ENCODE peak calls at places on chromosomes 16 and 17, in nine cellular contexts. One of them, this sample, is unnamed.

GRCh38 chr17:77851921-77852320 is 106.6 kb upstream of the TNRC6C start:
- DNase-seq in activated T-cell treated with anti-CD3 and anti-CD28 coated beads, Interleukin-2, amount 50 U/mL, for 4 hours: no peak
- DNase-seq in EH: no peak
- DNase-seq in NCI-H1436: no peak
- DNase-seq in T-helper 1 cell: no peak
- DNase-seq in T-helper 2 cell treated with Interferon-gamma antibody and Interleukin-4, amounts not matched to agents 5 μg/mL and 100 μg/mL, for 36 hours: no peak
- DNase-seq in NCI-H2171: no peak
- DNase-seq in dermis microvascular lymphatic vessel endothelial cell: no peak
- DNase-seq in astrocyte of the cerebellum: no peak
- DNase-seq in this sample: no peak

GRCh38 chr17:10126554-10127493 is 71.6 kb downstream of the GAS7 start:
- DNase-seq in NCI-H2171: no peak
- DNase-seq in dermis microvascular lymphatic vessel endothelial cell: no peak
- DNase-seq in NCI-H1436: no peak
- DNase-seq in activated T-cell treated with anti-CD3 and anti-CD28 coated beads, Interleukin-2, amount 50 U/mL, for 4 hours: no peak
- DNase-seq in EH: peak; percentile 47
- DNase-seq in astrocyte of the cerebellum: no peak
- DNase-seq in T-helper 2 cell treated with Interferon-gamma antibody and Interleukin-4, amounts not matched to agents 5 μg/mL and 100 μg/mL, for 36 hours: no peak
- DNase-seq in T-helper 1 cell: no peak
- DNase-seq in this sample: no peak

GRCh38 chr17:58335061-58335731 is 6.6 kb upstream of the TSPOAP1 start:
- DNase-seq in NCI-H2171: no peak
- DNase-seq in T-helper 1 cell: no peak
- DNase-seq in NCI-H1436: no peak
- DNase-seq in dermis microvascular lymphatic vessel endothelial cell: no peak
- DNase-seq in astrocyte of the cerebellum: no peak
- DNase-seq in activated T-cell treated with anti-CD3 and anti-CD28 coated beads, Interleukin-2, amount 50 U/mL, for 4 hours: peak; percentile 28
- DNase-seq in T-helper 2 cell treated with Interferon-gamma antibody and Interleukin-4, amounts not matched to agents 5 μg/mL and 100 μg/mL, for 36 hours: peak; percentile 51
- DNase-seq in EH: no peak
- DNase-seq in this sample: no peak

GRCh38 chr16:30748634-30749445 is 615 bp downstream of the PHKG2 start:
- DNase-seq in dermis microvascular lymphatic vessel endothelial cell: peak; percentile 51
- DNase-seq in T-helper 1 cell: no peak
- DNase-seq in EH: peak; percentile 60
- DNase-seq in NCI-H2171: no peak
- DNase-seq in activated T-cell treated with anti-CD3 and anti-CD28 coated beads, Interleukin-2, amount 50 U/mL, for 4 hours: no peak
- DNase-seq in astrocyte of the cerebellum: no peak
- DNase-seq in T-helper 2 cell treated with Interferon-gamma antibody and Interleukin-4, amounts not matched to agents 5 μg/mL and 100 μg/mL, for 36 hours: peak; percentile 27
- DNase-seq in NCI-H1436: no peak
- DNase-seq in this sample: peak; percentile 43

GRCh38 chr17:40290629-40291296 is 3.1 kb downstream of the CDC6 start:
- DNase-seq in T-helper 1 cell: no peak
- DNase-seq in NCI-H1436: peak; percentile 49
- DNase-seq in NCI-H2171: peak; percentile 30
- DNase-seq in T-helper 2 cell treated with Interferon-gamma antibody and Interleukin-4, amounts not matched to agents 5 μg/mL and 100 μg/mL, for 36 hours: peak; percentile 40
- DNase-seq in EH: peak; percentile 94
- DNase-seq in activated T-cell treated with anti-CD3 and anti-CD28 coated beads, Interleukin-2, amount 50 U/mL, for 4 hours: no peak
- DNase-seq in astrocyte of the cerebellum: peak; percentile 83
- DNase-seq in dermis microvascular lymphatic vessel endothelial cell: peak; percentile 92
- DNase-seq in this sample: peak; percentile 36

GRCh38 chr17:75516619-75517276 is 420 bp downstream of the TSEN54 start:
- DNase-seq in astrocyte of the cerebellum: no peak
- DNase-seq in NCI-H1436: no peak
- DNase-seq in T-helper 2 cell treated with Interferon-gamma antibody and Interleukin-4, amounts not matched to agents 5 μg/mL and 100 μg/mL, for 36 hours: peak; percentile 49
- DNase-seq in activated T-cell treated with anti-CD3 and anti-CD28 coated beads, Interleukin-2, amount 50 U/mL, for 4 hours: peak; percentile 24
- DNase-seq in NCI-H2171: no peak
- DNase-seq in dermis microvascular lymphatic vessel endothelial cell: peak; percentile 30
- DNase-seq in EH: peak; percentile 38
- DNase-seq in T-helper 1 cell: no peak
- DNase-seq in this sample: no peak

GRCh38 chr16:83138512-83138911 is 511.7 kb downstream of the CDH13 start:
- DNase-seq in dermis microvascular lymphatic vessel endothelial cell: no peak
- DNase-seq in NCI-H1436: no peak
- DNase-seq in EH: no peak
- DNase-seq in T-helper 2 cell treated with Interferon-gamma antibody and Interleukin-4, amounts not matched to agents 5 μg/mL and 100 μg/mL, for 36 hours: no peak
- DNase-seq in astrocyte of the cerebellum: no peak
- DNase-seq in NCI-H2171: no peak
- DNase-seq in activated T-cell treated with anti-CD3 and anti-CD28 coated beads, Interleukin-2, amount 50 U/mL, for 4 hours: no peak
- DNase-seq in T-helper 1 cell: no peak
- DNase-seq in this sample: no peak

GRCh38 chr16:68564367-68564985 is 25.4 kb downstream of the ZFP90 start:
- DNase-seq in NCI-H1436: no peak
- DNase-seq in astrocyte of the cerebellum: no peak
- DNase-seq in dermis microvascular lymphatic vessel endothelial cell: no peak
- DNase-seq in activated T-cell treated with anti-CD3 and anti-CD28 coated beads, Interleukin-2, amount 50 U/mL, for 4 hours: no peak
- DNase-seq in T-helper 2 cell treated with Interferon-gamma antibody and Interleukin-4, amounts not matched to agents 5 μg/mL and 100 μg/mL, for 36 hours: no peak
- DNase-seq in T-helper 1 cell: no peak
- DNase-seq in EH: peak; percentile 18
- DNase-seq in NCI-H2171: no peak
- DNase-seq in this sample: no peak

GRCh38 chr17:80124351-80124981 is 22.5 kb downstream of the EIF4A3 start:
- DNase-seq in astrocyte of the cerebellum: no peak
- DNase-seq in T-helper 2 cell treated with Interferon-gamma antibody and Interleukin-4, amounts not matched to agents 5 μg/mL and 100 μg/mL, for 36 hours: no peak
- DNase-seq in NCI-H1436: peak; percentile 14
- DNase-seq in T-helper 1 cell: no peak
- DNase-seq in activated T-cell treated with anti-CD3 and anti-CD28 coated beads, Interleukin-2, amount 50 U/mL, for 4 hours: no peak
- DNase-seq in NCI-H2171: no peak
- DNase-seq in EH: peak; percentile 43
- DNase-seq in dermis microvascular lymphatic vessel endothelial cell: peak; percentile 32
- DNase-seq in this sample: peak; percentile 82

GRCh38 chr17:31085563-31085962 is 9.2 kb upstream of the NF1 start:
- DNase-seq in T-helper 2 cell treated with Interferon-gamma antibody and Interleukin-4, amounts not matched to agents 5 μg/mL and 100 μg/mL, for 36 hours: no peak
- DNase-seq in dermis microvascular lymphatic vessel endothelial cell: no peak
- DNase-seq in astrocyte of the cerebellum: no peak
- DNase-seq in EH: peak; percentile 74
- DNase-seq in NCI-H2171: no peak
- DNase-seq in NCI-H1436: no peak
- DNase-seq in activated T-cell treated with anti-CD3 and anti-CD28 coated beads, Interleukin-2, amount 50 U/mL, for 4 hours: no peak
- DNase-seq in T-helper 1 cell: no peak
- DNase-seq in this sample: no peak

GRCh38 chr17:31672161-31672819 is 186.8 kb downstream of the COPRS start:
- DNase-seq in T-helper 1 cell: no peak
- DNase-seq in NCI-H1436: no peak
- DNase-seq in astrocyte of the cerebellum: no peak
- DNase-seq in activated T-cell treated with anti-CD3 and anti-CD28 coated beads, Interleukin-2, amount 50 U/mL, for 4 hours: no peak
- DNase-seq in EH: no peak
- DNase-seq in T-helper 2 cell treated with Interferon-gamma antibody and Interleukin-4, amounts not matched to agents 5 μg/mL and 100 μg/mL, for 36 hours: no peak
- DNase-seq in dermis microvascular lymphatic vessel endothelial cell: no peak
- DNase-seq in NCI-H2171: no peak
- DNase-seq in this sample: no peak

GRCh38 chr17:39277110-39277509 is 51.4 kb upstream of the STAC2 start:
- DNase-seq in T-helper 2 cell treated with Interferon-gamma antibody and Interleukin-4, amounts not matched to agents 5 μg/mL and 100 μg/mL, for 36 hours: no peak
- DNase-seq in astrocyte of the cerebellum: no peak
- DNase-seq in activated T-cell treated with anti-CD3 and anti-CD28 coated beads, Interleukin-2, amount 50 U/mL, for 4 hours: no peak
- DNase-seq in EH: no peak
- DNase-seq in dermis microvascular lymphatic vessel endothelial cell: no peak
- DNase-seq in NCI-H1436: no peak
- DNase-seq in T-helper 1 cell: no peak
- DNase-seq in NCI-H2171: no peak
- DNase-seq in this sample: no peak

GRCh38 chr17:69761011-69761410 is 314.0 kb upstream of the KCNJ16 start:
- DNase-seq in T-helper 1 cell: no peak
- DNase-seq in NCI-H1436: no peak
- DNase-seq in astrocyte of the cerebellum: no peak
- DNase-seq in activated T-cell treated with anti-CD3 and anti-CD28 coated beads, Interleukin-2, amount 50 U/mL, for 4 hours: no peak
- DNase-seq in NCI-H2171: no peak
- DNase-seq in EH: peak; percentile 68
- DNase-seq in dermis microvascular lymphatic vessel endothelial cell: no peak
- DNase-seq in T-helper 2 cell treated with Interferon-gamma antibody and Interleukin-4, amounts not matched to agents 5 μg/mL and 100 μg/mL, for 36 hours: no peak
- DNase-seq in this sample: no peak

GRCh38 chr17:19755392-19755791 is 7.3 kb upstream of the ALDH3A1 start:
- DNase-seq in NCI-H2171: no peak
- DNase-seq in activated T-cell treated with anti-CD3 and anti-CD28 coated beads, Interleukin-2, amount 50 U/mL, for 4 hours: no peak
- DNase-seq in NCI-H1436: no peak
- DNase-seq in EH: no peak
- DNase-seq in astrocyte of the cerebellum: no peak
- DNase-seq in dermis microvascular lymphatic vessel endothelial cell: no peak
- DNase-seq in T-helper 1 cell: no peak
- DNase-seq in T-helper 2 cell treated with Interferon-gamma antibody and Interleukin-4, amounts not matched to agents 5 μg/mL and 100 μg/mL, for 36 hours: no peak
- DNase-seq in this sample: no peak

GRCh38 chr16:60605176-60605575 is 1431.1 kb downstream of the CDH8 start:
- DNase-seq in NCI-H1436: no peak
- DNase-seq in EH: no peak
- DNase-seq in T-helper 2 cell treated with Interferon-gamma antibody and Interleukin-4, amounts not matched to agents 5 μg/mL and 100 μg/mL, for 36 hours: no peak
- DNase-seq in NCI-H2171: no peak
- DNase-seq in dermis microvascular lymphatic vessel endothelial cell: no peak
- DNase-seq in activated T-cell treated with anti-CD3 and anti-CD28 coated beads, Interleukin-2, amount 50 U/mL, for 4 hours: no peak
- DNase-seq in T-helper 1 cell: no peak
- DNase-seq in astrocyte of the cerebellum: no peak
- DNase-seq in this sample: no peak

GRCh38 chr16:57265850-57266530 is 18.5 kb downstream of the PLLP start:
- DNase-seq in EH: peak; percentile 45
- DNase-seq in dermis microvascular lymphatic vessel endothelial cell: peak; percentile 90
- DNase-seq in activated T-cell treated with anti-CD3 and anti-CD28 coated beads, Interleukin-2, amount 50 U/mL, for 4 hours: no peak
- DNase-seq in T-helper 2 cell treated with Interferon-gamma antibody and Interleukin-4, amounts not matched to agents 5 μg/mL and 100 μg/mL, for 36 hours: no peak
- DNase-seq in NCI-H2171: peak; percentile 25
- DNase-seq in astrocyte of the cerebellum: peak; percentile 26
- DNase-seq in NCI-H1436: no peak
- DNase-seq in T-helper 1 cell: no peak
- DNase-seq in this sample: no peak